ENCODE peak calls at places on chromosomes 2 and 18, in eight cellular contexts. K, V, H, L, U, I, P and B are unnamed samples.

GRCh38 chr2:7986431-7986830 is 695.4 kb upstream of the ID2 start:
- DNase-seq in K (no peak), U (no peak), P (no peak), L (no peak), I (no peak), V (no peak), H (no peak), B (no peak)

GRCh38 chr2:187360286-187360685 is 87.8 kb downstream of the CALCRL start:
- DNase-seq in I (no peak), V (no peak), H (no peak), K (no peak), P (no peak), U (no peak), L (no peak), B (no peak)

GRCh38 chr2:188600536-188601210 is 309.0 kb downstream of the GULP1 start:
- DNase-seq in H (no peak), L (no peak), K (no peak), V (no peak), P (no peak), U (no peak), I (no peak), B (no peak)

GRCh38 chr2:28835787-28836186 is 25.2 kb downstream of the SPDYA start:
- DNase-seq in L (no peak), P (no peak), U (no peak), H (no peak), K (no peak), V (no peak), I (no peak), B (no peak)

GRCh38 chr2:19632327-19633040 is 269.3 kb downstream of the TTC32 start:
- DNase-seq in I (peak), P (no peak), K (no peak), H (no peak), U (peak), V (no peak), L (no peak), B (no peak)

GRCh38 chr2:86441789-86442641 is 844 bp downstream of the KDM3A start:
- DNase-seq in I (no peak), V (peak), U (peak), K (no peak), L (peak), P (peak), H (peak), B (peak)

GRCh38 chr2:85409719-85410583 is at the start of gene CAPG:
- DNase-seq in I (no peak), K (no peak), P (no peak), U (no peak), V (peak), L (peak), H (peak), B (no peak)

GRCh38 chr2:127721311-127721977 is 20.1 kb downstream of the SFT2D3 start:
- DNase-seq in P (no peak), U (no peak), H (no peak), K (no peak), I (no peak), L (no peak), V (no peak), B (no peak)

GRCh38 chr2:237673130-237673921 is 45.9 kb downstream of the LRRFIP1 start:
- DNase-seq in P (peak), L (peak), H (peak), V (peak), K (peak), I (no peak), U (peak), B (no peak)

GRCh38 chr18:60861575-60861974 is 471.7 kb upstream of the CDH20 start:
- DNase-seq in L (no peak), I (no peak), P (no peak), K (no peak), U (no peak), H (no peak), V (no peak), B (no peak)

GRCh38 chr2:239315308-239315707 is 85.5 kb downstream of the HDAC4 start:
- DNase-seq in U (peak), K (no peak), P (no peak), V (no peak), H (no peak), I (no peak), L (peak), B (peak)

GRCh38 chr18:58755304-58756010 is 84.2 kb downstream of the MALT1 start:
- DNase-seq in I (no peak), P (no peak), K (no peak), V (no peak), H (no peak), U (no peak), L (no peak), B (no peak)

GRCh38 chr2:240520143-240520973 is 37.4 kb downstream of the ANKMY1 start:
- DNase-seq in V (no peak), K (no peak), P (no peak), U (no peak), I (peak), H (no peak), L (no peak), B (no peak)

GRCh38 chr18:50311573-50312106 is 24.1 kb upstream of the CXXC1 start:
- DNase-seq in P (no peak), I (no peak), H (no peak), L (no peak), K (no peak), V (no peak), U (no peak), B (no peak)

GRCh38 chr2:74762789-74763188 is 71.1 kb upstream of the HK2 start:
- DNase-seq in U (no peak), K (no peak), V (no peak), I (peak), L (no peak), P (no peak), H (no peak), B (no peak)

GRCh38 chr18:61893971-61894750 is 1.4 kb upstream of the RNF152 start:
- DNase-seq in P (peak), V (peak), I (no peak), K (peak), U (peak), H (peak), L (peak), B (peak)

GRCh38 chr18:23809411-23809810 is 120.2 kb downstream of the LAMA3 start:
- DNase-seq in K (no peak), L (no peak), H (no peak), I (no peak), U (no peak), V (no peak), P (no peak), B (no peak)

GRCh38 chr2:23414876-23415275 is 29.9 kb downstream of the KLHL29 start:
- DNase-seq in U (no peak), L (no peak), P (no peak), K (no peak), V (peak), I (no peak), H (peak), B (no peak)

GRCh38 chr2:74951211-74951754 is 7.2 kb upstream of the POLE4 start:
- DNase-seq in U (no peak), K (no peak), L (no peak), H (no peak), I (no peak), P (no peak), V (no peak), B (no peak)

GRCh38 chr2:66494708-66495107 is 59.8 kb downstream of the MEIS1 start:
- DNase-seq in L (peak), P (peak), I (no peak), K (no peak), V (peak), U (peak), H (no peak), B (no peak)

GRCh38 chr2:148680462-148680861 is 35.9 kb downstream of the EPC2 start:
- DNase-seq in K (no peak), L (no peak), H (no peak), V (no peak), I (no peak), P (no peak), U (no peak), B (no peak)

GRCh38 chr2:172900871-172901270 is 165.2 kb downstream of the RAPGEF4 start:
- DNase-seq in I (no peak), K (no peak), L (no peak), P (no peak), U (no peak), H (no peak), V (no peak), B (no peak)

GRCh38 chr2:102674370-102674769 is 55.0 kb downstream of the SLC9A2 start:
- DNase-seq in P (no peak), U (no peak), L (no peak), I (no peak), H (no peak), V (no peak), K (no peak), B (no peak)
- H3K4me3 ChIP-seq in P (no peak), U (no peak), L (no peak), I (no peak), H (no peak), V (no peak), K (no peak), B (no peak)

DNA sequence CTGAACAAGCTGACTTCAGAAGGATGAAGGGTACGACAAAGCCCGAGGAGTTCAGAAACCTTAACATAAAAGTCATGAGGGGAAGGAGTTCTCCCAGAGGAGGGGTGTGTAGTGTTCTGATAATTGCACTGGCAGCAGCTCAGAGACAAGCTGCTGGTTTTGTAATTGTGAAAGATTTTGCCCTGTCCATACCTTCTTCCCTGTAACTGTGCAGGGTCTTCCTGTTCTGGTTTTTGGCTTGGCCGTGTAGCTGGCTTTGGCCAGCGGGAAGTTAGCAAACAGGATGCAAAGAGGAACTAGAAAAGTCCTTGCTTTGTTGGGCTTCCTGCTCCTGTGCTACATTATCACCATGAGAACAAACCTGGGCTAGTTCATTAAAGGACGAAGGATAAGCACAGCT is 160.7 kb downstream of the LPIN1 start:
- DNase-seq in I (no peak), U (no peak), K (no peak), P (no peak), H (no peak), V (no peak), L (no peak), B (no peak)
- H3K27ac ChIP-seq in I (no peak), U (no peak), K (no peak), P (no peak), H (no peak), V (no peak), L (no peak), B (no peak)

DNA sequence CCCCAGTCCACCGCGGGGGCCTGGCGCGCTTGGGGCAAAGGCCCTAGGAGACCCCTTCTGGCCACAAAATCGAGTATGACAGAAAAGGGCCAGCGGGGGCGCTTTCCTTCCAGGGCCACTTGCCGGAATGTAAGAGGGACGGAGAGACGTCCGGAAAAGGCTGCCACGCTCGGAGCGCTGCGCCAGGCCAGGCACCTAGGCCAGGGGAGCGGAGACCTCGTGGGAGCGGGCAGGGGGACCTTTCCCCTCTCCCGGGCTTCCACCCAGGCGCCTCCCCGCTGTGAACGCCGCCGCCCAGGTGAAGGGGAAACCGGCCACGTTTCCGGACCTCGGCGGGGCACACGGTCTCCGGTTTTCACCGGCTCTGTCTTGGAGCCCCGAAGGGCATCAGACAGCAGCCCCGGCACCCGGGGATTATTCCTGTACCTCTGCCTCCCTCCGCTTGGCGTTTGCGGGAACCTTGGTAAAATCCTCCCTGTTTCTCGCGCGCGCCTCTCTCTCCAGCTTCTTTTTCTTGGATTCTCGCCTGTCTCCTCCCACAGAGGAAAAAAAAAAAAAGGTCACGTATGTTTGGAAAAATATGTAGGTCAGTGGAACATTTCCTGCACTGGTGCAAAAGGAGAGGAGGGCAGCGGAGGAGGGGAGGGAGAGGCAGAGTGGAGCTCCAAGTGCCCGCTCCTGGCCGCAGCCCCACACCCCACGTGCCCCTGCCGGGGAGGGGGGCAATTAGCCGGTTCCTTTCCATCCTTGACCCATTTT is 1.2 kb upstream of the NPAS2 start:
- DNase-seq in L (peak), I (no peak), H (no peak), U (peak), V (peak), K (peak), P (peak), B (peak)
- TF ChIP-seq POLR2A in L (peak), I (no peak), H (no peak), U (no peak), V (peak), K (no peak), P (no peak), B (peak)

DNA sequence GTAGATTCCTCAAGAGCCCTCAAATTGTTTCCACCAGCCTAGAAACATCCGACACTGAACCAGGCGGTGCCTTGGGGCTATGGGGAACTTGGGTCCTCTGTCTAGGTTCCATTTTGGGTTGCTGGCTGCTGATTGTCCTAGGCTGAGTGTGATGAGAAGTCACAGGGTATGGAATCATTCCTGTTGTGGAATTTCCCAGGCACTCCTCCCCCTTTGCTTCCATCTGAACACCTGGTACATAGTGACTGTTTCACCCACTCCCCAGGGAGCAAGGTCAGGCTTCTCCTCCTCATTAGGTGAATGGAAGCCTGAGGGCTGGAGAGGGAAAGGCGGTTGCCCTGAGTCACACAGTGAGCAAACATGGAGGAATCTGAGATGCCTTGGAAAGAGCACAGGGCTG is 4.5 kb downstream of the KIF3C start:
- DNase-seq in V (peak), K (no peak), I (no peak), L (no peak), U (no peak), P (no peak), H (no peak), B (no peak)
- H3K4me3 ChIP-seq in V (peak), K (peak), I (no peak), L (no peak), U (no peak), P (no peak), H (no peak), B (no peak)

GRCh38 chr2:97995026-97995733 is 568 bp downstream of the TMEM131 start:
- DNase-seq in V (peak), U (peak), L (peak), P (no peak), I (no peak), K (no peak), H (peak), B (no peak)

GRCh38 chr2:97995734-97996624 is at the start of gene TMEM131:
- DNase-seq in P (peak), K (peak), V (peak), I (no peak), L (peak), H (peak), U (peak), B (peak)

GRCh38 chr2:97997774-97998392 is 2.1 kb upstream of the TMEM131 start:
- DNase-seq in V (no peak), U (no peak), L (no peak), I (no peak), K (no peak), P (no peak), H (no peak), B (no peak)

GRCh38 chr2:97998431-97998830 is 2.7 kb upstream of the TMEM131 start:
- DNase-seq in H (no peak), P (no peak), U (no peak), K (no peak), V (no peak), I (no peak), L (no peak), B (no peak)

GRCh38 chr2:97996679-97997078 is 931 bp upstream of the TMEM131 start:
- DNase-seq in U (no peak), K (no peak), I (no peak), H (no peak), L (no peak), P (no peak), V (no peak), B (peak)
- H3K27ac ChIP-seq in U (peak), K (peak), I (peak), H (no peak), L (peak), P (peak), V (peak), B (peak)